ENCODE peak calls at places on chromosomes 13 and 19, in eight cellular contexts. One of them, this sample, is unnamed. For H3K27me3, the result is how much of the 10 kb centered on the place peaks cover.

GRCh38 chr19:8367327-8368001 is 3.5 kb downstream of the ANGPTL4 start:
- DNase-seq in aorta: peak
- DNase-seq in ovary: peak
- DNase-seq in CD4-positive, alpha-beta T cell: no peak
- DNase-seq in heart left ventricle: peak
- DNase-seq in iPS DF 6.9: no peak
- DNase-seq in GM23248: peak
- DNase-seq in CD4-positive, alpha-beta memory T cell: no peak
- DNase-seq in this sample: no peak

GRCh38 chr13:98083507-98083906 is 59.4 kb upstream of the FARP1 start:
- DNase-seq in aorta: no peak
- DNase-seq in ovary: no peak
- DNase-seq in CD4-positive, alpha-beta T cell: no peak
- DNase-seq in heart left ventricle: no peak
- DNase-seq in iPS DF 6.9: no peak
- DNase-seq in GM23248: peak
- DNase-seq in CD4-positive, alpha-beta memory T cell: no peak
- DNase-seq in this sample: no peak

GRCh38 chr19:18317998-18318800 is 4.7 kb downstream of the LSM4 start:
- DNase-seq in aorta: no peak
- DNase-seq in ovary: no peak
- DNase-seq in CD4-positive, alpha-beta T cell: peak
- DNase-seq in heart left ventricle: peak
- DNase-seq in iPS DF 6.9: no peak
- DNase-seq in GM23248: no peak
- DNase-seq in CD4-positive, alpha-beta memory T cell: peak
- DNase-seq in this sample: peak

GRCh38 chr19:55212447-55212846 is 3.1 kb upstream of the PTPRH start:
- DNase-seq in aorta: no peak
- DNase-seq in ovary: no peak
- DNase-seq in CD4-positive, alpha-beta T cell: peak
- DNase-seq in heart left ventricle: no peak
- DNase-seq in iPS DF 6.9: no peak
- DNase-seq in GM23248: no peak
- DNase-seq in CD4-positive, alpha-beta memory T cell: peak
- DNase-seq in this sample: peak

GRCh38 chr13:79307433-79307861 is 98.6 kb downstream of the RBM26 start:
- DNase-seq in aorta: no peak
- DNase-seq in ovary: no peak
- DNase-seq in CD4-positive, alpha-beta T cell: no peak
- DNase-seq in heart left ventricle: no peak
- DNase-seq in iPS DF 6.9: no peak
- DNase-seq in GM23248: no peak
- DNase-seq in CD4-positive, alpha-beta memory T cell: no peak
- DNase-seq in this sample: no peak

GRCh38 chr13:41523396-41523795 is 66.0 kb downstream of the RGCC start:
- DNase-seq in aorta: no peak
- DNase-seq in ovary: no peak
- DNase-seq in CD4-positive, alpha-beta T cell: no peak
- DNase-seq in heart left ventricle: no peak
- DNase-seq in iPS DF 6.9: no peak
- DNase-seq in GM23248: no peak
- DNase-seq in CD4-positive, alpha-beta memory T cell: no peak
- DNase-seq in this sample: no peak

GRCh38 chr13:45859682-45860081 is 8.1 kb upstream of the SIAH3 start:
- DNase-seq in aorta: no peak
- DNase-seq in ovary: no peak
- DNase-seq in CD4-positive, alpha-beta T cell: no peak
- DNase-seq in heart left ventricle: no peak
- DNase-seq in iPS DF 6.9: no peak
- DNase-seq in GM23248: no peak
- DNase-seq in CD4-positive, alpha-beta memory T cell: no peak
- DNase-seq in this sample: no peak

GRCh38 chr13:39909634-39910033 is 254.2 kb downstream of the COG6 start:
- DNase-seq in aorta: no peak
- DNase-seq in ovary: no peak
- DNase-seq in CD4-positive, alpha-beta T cell: no peak
- DNase-seq in heart left ventricle: no peak
- DNase-seq in iPS DF 6.9: no peak
- DNase-seq in GM23248: no peak
- DNase-seq in CD4-positive, alpha-beta memory T cell: no peak
- DNase-seq in this sample: no peak

GRCh38 chr13:113164492-113164891 is 6.0 kb downstream of the PROZ start:
- DNase-seq in aorta: no peak
- DNase-seq in ovary: no peak
- DNase-seq in CD4-positive, alpha-beta T cell: no peak
- DNase-seq in heart left ventricle: no peak
- DNase-seq in iPS DF 6.9: no peak
- DNase-seq in GM23248: no peak
- DNase-seq in CD4-positive, alpha-beta memory T cell: no peak
- DNase-seq in this sample: peak

GRCh38 chr13:50678464-50679162 is 164.9 kb downstream of the DLEU7 start:
- DNase-seq in aorta: no peak
- DNase-seq in ovary: no peak
- DNase-seq in CD4-positive, alpha-beta T cell: no peak
- DNase-seq in heart left ventricle: no peak
- DNase-seq in iPS DF 6.9: no peak
- DNase-seq in GM23248: peak
- DNase-seq in CD4-positive, alpha-beta memory T cell: no peak
- DNase-seq in this sample: no peak

GRCh38 chr13:50682002-50682401 is 161.5 kb downstream of the DLEU7 start:
- DNase-seq in aorta: no peak
- DNase-seq in ovary: no peak
- DNase-seq in CD4-positive, alpha-beta T cell: no peak
- DNase-seq in heart left ventricle: no peak
- DNase-seq in iPS DF 6.9: no peak
- DNase-seq in GM23248: peak
- DNase-seq in CD4-positive, alpha-beta memory T cell: no peak
- DNase-seq in this sample: no peak

GRCh38 chr13:50677687-50678463 is 165.6 kb downstream of the DLEU7 start:
- DNase-seq in aorta: no peak
- DNase-seq in ovary: no peak
- DNase-seq in CD4-positive, alpha-beta T cell: no peak
- DNase-seq in heart left ventricle: no peak
- DNase-seq in iPS DF 6.9: no peak
- DNase-seq in GM23248: peak
- DNase-seq in CD4-positive, alpha-beta memory T cell: no peak
- DNase-seq in this sample: no peak

GRCh38 chr13:50676602-50677001 is 166.9 kb downstream of the DLEU7 start:
- DNase-seq in aorta: no peak
- DNase-seq in ovary: no peak
- DNase-seq in CD4-positive, alpha-beta T cell: no peak
- DNase-seq in heart left ventricle: no peak
- DNase-seq in iPS DF 6.9: no peak
- DNase-seq in GM23248: peak
- DNase-seq in CD4-positive, alpha-beta memory T cell: no peak
- DNase-seq in this sample: no peak

GRCh38 chr13:50679321-50679720 is 164.2 kb downstream of the DLEU7 start:
- DNase-seq in aorta: no peak
- DNase-seq in ovary: no peak
- DNase-seq in CD4-positive, alpha-beta T cell: no peak
- DNase-seq in heart left ventricle: no peak
- DNase-seq in iPS DF 6.9: no peak
- DNase-seq in GM23248: peak
- DNase-seq in CD4-positive, alpha-beta memory T cell: no peak
- DNase-seq in this sample: no peak
- H3K27me3 ChIP-seq in aorta: under half
- H3K27me3 ChIP-seq in ovary: under half
- H3K27me3 ChIP-seq in CD4-positive, alpha-beta T cell: under half
- H3K27me3 ChIP-seq in heart left ventricle: under half
- H3K27me3 ChIP-seq in iPS DF 6.9: under half
- H3K27me3 ChIP-seq in GM23248: under half
- H3K27me3 ChIP-seq in CD4-positive, alpha-beta memory T cell: under half
- H3K27me3 ChIP-seq in this sample: under half

GRCh38 chr19:50330365-50331078 is 1.3 kb upstream of the KCNC3 start:
- DNase-seq in aorta: peak
- DNase-seq in ovary: no peak
- DNase-seq in CD4-positive, alpha-beta T cell: peak
- DNase-seq in heart left ventricle: peak
- DNase-seq in iPS DF 6.9: no peak
- DNase-seq in GM23248: peak
- DNase-seq in CD4-positive, alpha-beta memory T cell: peak
- DNase-seq in this sample: peak

GRCh38 chr19:50327013-50327412 is 2.2 kb downstream of the KCNC3 start:
- DNase-seq in aorta: peak
- DNase-seq in ovary: no peak
- DNase-seq in CD4-positive, alpha-beta T cell: no peak
- DNase-seq in heart left ventricle: no peak
- DNase-seq in iPS DF 6.9: no peak
- DNase-seq in GM23248: no peak
- DNase-seq in CD4-positive, alpha-beta memory T cell: no peak
- DNase-seq in this sample: no peak

GRCh38 chr19:50329146-50329925 is at the start of gene KCNC3:
- DNase-seq in aorta: peak
- DNase-seq in ovary: peak
- DNase-seq in CD4-positive, alpha-beta T cell: peak
- DNase-seq in heart left ventricle: peak
- DNase-seq in iPS DF 6.9: no peak
- DNase-seq in GM23248: peak
- DNase-seq in CD4-positive, alpha-beta memory T cell: peak
- DNase-seq in this sample: peak

GRCh38 chr19:50327461-50328256 is 1.5 kb downstream of the KCNC3 start:
- DNase-seq in aorta: peak
- DNase-seq in ovary: no peak
- DNase-seq in CD4-positive, alpha-beta T cell: no peak
- DNase-seq in heart left ventricle: no peak
- DNase-seq in iPS DF 6.9: no peak
- DNase-seq in GM23248: no peak
- DNase-seq in CD4-positive, alpha-beta memory T cell: no peak
- DNase-seq in this sample: no peak

DNA sequence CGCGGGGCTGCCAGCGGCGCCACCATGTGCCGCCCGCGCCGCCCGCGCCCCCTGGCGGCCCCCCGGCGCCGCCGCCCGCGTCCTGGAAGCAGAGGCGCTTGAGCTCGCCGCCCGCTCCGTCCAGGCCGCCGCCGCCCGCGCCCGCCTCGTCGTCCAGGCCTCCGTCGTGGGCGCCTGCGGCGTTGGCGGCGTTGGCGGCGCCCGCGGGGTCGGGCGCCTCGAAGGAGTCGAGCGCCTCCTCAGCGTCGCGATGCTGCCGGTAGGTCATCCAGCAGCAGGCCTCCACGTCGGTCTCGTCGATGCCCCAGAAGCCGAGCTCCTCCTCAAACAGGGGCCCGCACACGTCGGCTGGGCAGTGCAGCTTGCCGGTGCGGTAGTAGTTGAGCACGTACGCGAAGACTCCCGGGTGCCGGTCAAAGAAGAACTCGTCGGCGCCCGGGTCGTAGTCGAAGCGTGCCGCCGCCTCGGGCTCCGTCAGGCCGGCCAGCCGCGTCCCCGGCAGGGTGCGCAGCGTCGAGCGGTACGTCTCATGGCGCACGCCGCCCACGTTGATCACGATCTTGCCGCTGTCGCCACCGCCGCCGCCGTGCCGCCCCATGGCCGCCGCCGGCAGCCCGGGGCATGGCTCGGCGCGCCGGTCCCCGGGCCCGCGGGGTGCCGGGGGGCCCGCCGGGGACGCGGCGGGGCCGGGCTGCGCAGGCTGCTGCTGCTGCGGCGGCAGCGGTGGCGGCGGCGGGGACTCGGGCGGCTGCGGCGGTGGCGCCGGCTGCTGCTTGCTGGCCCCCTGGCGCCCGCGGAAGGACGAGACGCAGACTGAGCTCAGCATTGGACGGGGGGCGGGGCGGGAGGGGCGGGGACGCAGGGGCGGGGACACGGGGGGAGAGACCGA is 676 bp downstream of the KCNC3 start:
- DNase-seq in aorta: peak
- DNase-seq in ovary: no peak
- DNase-seq in CD4-positive, alpha-beta T cell: no peak
- DNase-seq in heart left ventricle: peak
- DNase-seq in iPS DF 6.9: no peak
- DNase-seq in GM23248: peak
- DNase-seq in CD4-positive, alpha-beta memory T cell: no peak
- DNase-seq in this sample: no peak
- H3K27me3 ChIP-seq in aorta: under half
- H3K27me3 ChIP-seq in ovary: under half
- H3K27me3 ChIP-seq in CD4-positive, alpha-beta T cell: half or more
- H3K27me3 ChIP-seq in heart left ventricle: half or more
- H3K27me3 ChIP-seq in iPS DF 6.9: under half
- H3K27me3 ChIP-seq in GM23248: half or more
- H3K27me3 ChIP-seq in CD4-positive, alpha-beta memory T cell: under half
- H3K27me3 ChIP-seq in this sample: under half

GRCh38 chr13:49466240-49466914 is 22.3 kb downstream of the SETDB2 start:
- DNase-seq in aorta: no peak
- DNase-seq in ovary: no peak
- DNase-seq in CD4-positive, alpha-beta T cell: no peak
- DNase-seq in heart left ventricle: no peak
- DNase-seq in iPS DF 6.9: no peak
- DNase-seq in GM23248: no peak
- DNase-seq in CD4-positive, alpha-beta memory T cell: no peak
- DNase-seq in this sample: no peak

GRCh38 chr13:49459580-49459979 is 15.5 kb downstream of the SETDB2 start:
- DNase-seq in aorta: no peak
- DNase-seq in ovary: no peak
- DNase-seq in CD4-positive, alpha-beta T cell: no peak
- DNase-seq in heart left ventricle: no peak
- DNase-seq in iPS DF 6.9: no peak
- DNase-seq in GM23248: no peak
- DNase-seq in CD4-positive, alpha-beta memory T cell: no peak
- DNase-seq in this sample: no peak

GRCh38 chr13:49464621-49465325 is 20.7 kb downstream of the SETDB2 start:
- DNase-seq in aorta: no peak
- DNase-seq in ovary: no peak
- DNase-seq in CD4-positive, alpha-beta T cell: no peak
- DNase-seq in heart left ventricle: no peak
- DNase-seq in iPS DF 6.9: no peak
- DNase-seq in GM23248: no peak
- DNase-seq in CD4-positive, alpha-beta memory T cell: no peak
- DNase-seq in this sample: no peak
- H3K27me3 ChIP-seq in aorta: under half
- H3K27me3 ChIP-seq in ovary: under half
- H3K27me3 ChIP-seq in CD4-positive, alpha-beta T cell: under half
- H3K27me3 ChIP-seq in heart left ventricle: under half
- H3K27me3 ChIP-seq in iPS DF 6.9: under half
- H3K27me3 ChIP-seq in GM23248: under half
- H3K27me3 ChIP-seq in CD4-positive, alpha-beta memory T cell: under half
- H3K27me3 ChIP-seq in this sample: under half

GRCh38 chr13:95745289-95745688 is 68.3 kb downstream of the DNAJC3 start:
- DNase-seq in aorta: no peak
- DNase-seq in ovary: no peak
- DNase-seq in CD4-positive, alpha-beta T cell: no peak
- DNase-seq in heart left ventricle: no peak
- DNase-seq in iPS DF 6.9: no peak
- DNase-seq in GM23248: no peak
- DNase-seq in CD4-positive, alpha-beta memory T cell: no peak
- DNase-seq in this sample: no peak

GRCh38 chr13:95745752-95746151 is 68.8 kb downstream of the DNAJC3 start:
- DNase-seq in aorta: no peak
- DNase-seq in ovary: no peak
- DNase-seq in CD4-positive, alpha-beta T cell: no peak
- DNase-seq in heart left ventricle: no peak
- DNase-seq in iPS DF 6.9: no peak
- DNase-seq in GM23248: no peak
- DNase-seq in CD4-positive, alpha-beta memory T cell: no peak
- DNase-seq in this sample: no peak

GRCh38 chr13:95741584-95742563 is 64.9 kb downstream of the DNAJC3 start:
- DNase-seq in aorta: no peak
- DNase-seq in ovary: no peak
- DNase-seq in CD4-positive, alpha-beta T cell: no peak
- DNase-seq in heart left ventricle: no peak
- DNase-seq in iPS DF 6.9: no peak
- DNase-seq in GM23248: no peak
- DNase-seq in CD4-positive, alpha-beta memory T cell: no peak
- DNase-seq in this sample: no peak

GRCh38 chr13:95743192-95743591 is 66.3 kb downstream of the DNAJC3 start:
- DNase-seq in aorta: no peak
- DNase-seq in ovary: no peak
- DNase-seq in CD4-positive, alpha-beta T cell: no peak
- DNase-seq in heart left ventricle: no peak
- DNase-seq in iPS DF 6.9: no peak
- DNase-seq in GM23248: no peak
- DNase-seq in CD4-positive, alpha-beta memory T cell: no peak
- DNase-seq in this sample: no peak

GRCh38 chr13:95740921-95741320 is 64.0 kb downstream of the DNAJC3 start:
- DNase-seq in aorta: no peak
- DNase-seq in ovary: no peak
- DNase-seq in CD4-positive, alpha-beta T cell: no peak
- DNase-seq in heart left ventricle: no peak
- DNase-seq in iPS DF 6.9: no peak
- DNase-seq in GM23248: no peak
- DNase-seq in CD4-positive, alpha-beta memory T cell: no peak
- DNase-seq in this sample: no peak
- H3K27me3 ChIP-seq in aorta: under half
- H3K27me3 ChIP-seq in ovary: under half
- H3K27me3 ChIP-seq in CD4-positive, alpha-beta T cell: under half
- H3K27me3 ChIP-seq in heart left ventricle: under half
- H3K27me3 ChIP-seq in iPS DF 6.9: under half
- H3K27me3 ChIP-seq in GM23248: under half
- H3K27me3 ChIP-seq in CD4-positive, alpha-beta memory T cell: under half
- H3K27me3 ChIP-seq in this sample: under half